ENCODE peak calls at places on chromosomes 7 and 10, in six cellular contexts. One of them, this sample, is unnamed.

GRCh38 chr10:129951251-129951808 is 12.7 kb downstream of the EBF3 start:
- DNase-seq in SJSA1: no peak
- DNase-seq in T follicular helper cell: no peak
- DNase-seq in tibial artery: no peak
- DNase-seq in kidney glomerular epithelial cell: no peak
- DNase-seq in 8988T: no peak
- DNase-seq in this sample: no peak

GRCh38 chr7:53111061-53111460 is 75.6 kb downstream of the POM121L12 start:
- DNase-seq in SJSA1: no peak
- DNase-seq in T follicular helper cell: no peak
- DNase-seq in tibial artery: no peak
- DNase-seq in kidney glomerular epithelial cell: no peak
- DNase-seq in 8988T: no peak
- DNase-seq in this sample: no peak

GRCh38 chr7:24705481-24705954 is 51.7 kb downstream of the GSDME start:
- DNase-seq in SJSA1: no peak
- DNase-seq in T follicular helper cell: no peak
- DNase-seq in tibial artery: no peak
- DNase-seq in kidney glomerular epithelial cell: no peak
- DNase-seq in 8988T: no peak
- DNase-seq in this sample: no peak

GRCh38 chr7:155992538-155992937 is 180.3 kb upstream of the SHH start:
- DNase-seq in SJSA1: peak
- DNase-seq in T follicular helper cell: no peak
- DNase-seq in tibial artery: no peak
- DNase-seq in kidney glomerular epithelial cell: no peak
- DNase-seq in 8988T: no peak
- DNase-seq in this sample: no peak

GRCh38 chr7:116395125-116395791 is 104.3 kb upstream of the CAV2 start:
- DNase-seq in SJSA1: peak
- DNase-seq in T follicular helper cell: no peak
- DNase-seq in tibial artery: peak
- DNase-seq in kidney glomerular epithelial cell: peak
- DNase-seq in 8988T: peak
- DNase-seq in this sample: peak

GRCh38 chr10:33559105-33559504 is 224.6 kb upstream of the NRP1 start:
- DNase-seq in SJSA1: no peak
- DNase-seq in T follicular helper cell: no peak
- DNase-seq in tibial artery: no peak
- DNase-seq in kidney glomerular epithelial cell: no peak
- DNase-seq in 8988T: no peak
- DNase-seq in this sample: no peak

GRCh38 chr7:1567082-1567771 is 2.6 kb downstream of the PSMG3 start:
- DNase-seq in SJSA1: peak
- DNase-seq in T follicular helper cell: no peak
- DNase-seq in tibial artery: no peak
- DNase-seq in kidney glomerular epithelial cell: peak
- DNase-seq in 8988T: peak
- DNase-seq in this sample: no peak

GRCh38 chr10:34168429-34168828 is 646.7 kb downstream of the PARD3 start:
- DNase-seq in SJSA1: no peak
- DNase-seq in T follicular helper cell: no peak
- DNase-seq in tibial artery: no peak
- DNase-seq in kidney glomerular epithelial cell: no peak
- DNase-seq in 8988T: no peak
- DNase-seq in this sample: no peak

GRCh38 chr7:28984631-28985030 is 26.5 kb upstream of the TRIL start:
- DNase-seq in SJSA1: peak
- DNase-seq in T follicular helper cell: no peak
- DNase-seq in tibial artery: peak
- DNase-seq in kidney glomerular epithelial cell: peak
- DNase-seq in 8988T: no peak
- DNase-seq in this sample: no peak

GRCh38 chr10:60605476-60605875 is 172.8 kb upstream of the CDK1 start:
- DNase-seq in SJSA1: no peak
- DNase-seq in T follicular helper cell: no peak
- DNase-seq in tibial artery: no peak
- DNase-seq in kidney glomerular epithelial cell: no peak
- DNase-seq in 8988T: no peak
- DNase-seq in this sample: no peak

GRCh38 chr10:52071814-52072213 is 242.3 kb upstream of the DKK1 start:
- DNase-seq in SJSA1: no peak
- DNase-seq in T follicular helper cell: no peak
- DNase-seq in tibial artery: no peak
- DNase-seq in kidney glomerular epithelial cell: no peak
- DNase-seq in 8988T: no peak
- DNase-seq in this sample: no peak

GRCh38 chr10:89206402-89207180 is 526 bp downstream of the CH25H start:
- DNase-seq in SJSA1: no peak
- DNase-seq in T follicular helper cell: peak
- DNase-seq in tibial artery: no peak
- DNase-seq in kidney glomerular epithelial cell: no peak
- DNase-seq in 8988T: no peak
- DNase-seq in this sample: no peak

GRCh38 chr10:95536894-95537542 is 24.2 kb downstream of the SORBS1 start:
- DNase-seq in SJSA1: no peak
- DNase-seq in T follicular helper cell: no peak
- DNase-seq in tibial artery: no peak
- DNase-seq in kidney glomerular epithelial cell: no peak
- DNase-seq in 8988T: no peak
- DNase-seq in this sample: no peak

GRCh38 chr7:2500701-2501100 is 18.9 kb upstream of the LFNG start:
- DNase-seq in SJSA1: no peak
- DNase-seq in T follicular helper cell: no peak
- DNase-seq in tibial artery: no peak
- DNase-seq in kidney glomerular epithelial cell: no peak
- DNase-seq in 8988T: no peak
- DNase-seq in this sample: no peak

GRCh38 chr7:43460733-43461348 is 122.1 kb upstream of the STK17A start:
- DNase-seq in SJSA1: no peak
- DNase-seq in T follicular helper cell: no peak
- DNase-seq in tibial artery: no peak
- DNase-seq in kidney glomerular epithelial cell: no peak
- DNase-seq in 8988T: no peak
- DNase-seq in this sample: no peak

GRCh38 chr7:71482284-71482683 is 350.3 kb downstream of the GALNT17 start:
- DNase-seq in SJSA1: no peak
- DNase-seq in T follicular helper cell: no peak
- DNase-seq in tibial artery: no peak
- DNase-seq in kidney glomerular epithelial cell: no peak
- DNase-seq in 8988T: no peak
- DNase-seq in this sample: no peak

GRCh38 chr10:83606275-83606674 is 533.0 kb upstream of the GHITM start:
- DNase-seq in SJSA1: no peak
- DNase-seq in T follicular helper cell: no peak
- DNase-seq in tibial artery: no peak
- DNase-seq in kidney glomerular epithelial cell: no peak
- DNase-seq in 8988T: no peak
- DNase-seq in this sample: no peak

GRCh38 chr10:6171891-6172354 is 30.8 kb upstream of the PFKFB3 start:
- DNase-seq in SJSA1: peak
- DNase-seq in T follicular helper cell: no peak
- DNase-seq in tibial artery: peak
- DNase-seq in kidney glomerular epithelial cell: no peak
- DNase-seq in 8988T: no peak
- DNase-seq in this sample: no peak

GRCh38 chr10:92640110-92640509 is 47.2 kb downstream of the KIF11 start:
- DNase-seq in SJSA1: no peak
- DNase-seq in T follicular helper cell: no peak
- DNase-seq in tibial artery: no peak
- DNase-seq in kidney glomerular epithelial cell: no peak
- DNase-seq in 8988T: no peak
- DNase-seq in this sample: no peak

GRCh38 chr7:95772298-95772770 is at the start of gene DYNC1I1:
- DNase-seq in SJSA1: peak
- DNase-seq in T follicular helper cell: no peak
- DNase-seq in tibial artery: peak
- DNase-seq in kidney glomerular epithelial cell: peak
- DNase-seq in 8988T: peak
- DNase-seq in this sample: no peak

GRCh38 chr7:8197994-8198698 is 63.8 kb downstream of the ICA1 start:
- DNase-seq in SJSA1: no peak
- DNase-seq in T follicular helper cell: no peak
- DNase-seq in tibial artery: no peak
- DNase-seq in kidney glomerular epithelial cell: no peak
- DNase-seq in 8988T: no peak
- DNase-seq in this sample: no peak

GRCh38 chr7:26201261-26202018 is at the start of gene CBX3:
- DNase-seq in SJSA1: peak
- DNase-seq in T follicular helper cell: peak
- DNase-seq in tibial artery: peak
- DNase-seq in kidney glomerular epithelial cell: peak
- DNase-seq in 8988T: peak
- DNase-seq in this sample: peak

GRCh38 chr7:36472141-36472729 is 82.6 kb downstream of the ANLN start:
- DNase-seq in SJSA1: no peak
- DNase-seq in T follicular helper cell: no peak
- DNase-seq in tibial artery: no peak
- DNase-seq in kidney glomerular epithelial cell: no peak
- DNase-seq in 8988T: no peak
- DNase-seq in this sample: no peak

GRCh38 chr10:94997763-94998174 is 59.3 kb downstream of the CYP2C9 start:
- DNase-seq in SJSA1: no peak
- DNase-seq in T follicular helper cell: no peak
- DNase-seq in tibial artery: no peak
- DNase-seq in kidney glomerular epithelial cell: no peak
- DNase-seq in 8988T: no peak
- DNase-seq in this sample: no peak

GRCh38 chr7:4241791-4242190 is 440.3 kb upstream of the FOXK1 start:
- DNase-seq in SJSA1: no peak
- DNase-seq in T follicular helper cell: no peak
- DNase-seq in tibial artery: peak
- DNase-seq in kidney glomerular epithelial cell: no peak
- DNase-seq in 8988T: peak
- DNase-seq in this sample: no peak